ENCODE peak calls at places on chromosome 17, in seven cellular contexts. E is fibroblast of lung, U is tibial artery, P is prostate gland, O is H1, K is tibial nerve, I is mesenchymal stem cell. C is an unnamed sample.

GRCh38 chr17:951388-952132 is 28.0 kb downstream of the NXN start:
- DNase-seq in E (peak; percentile 93), U (no peak), P (peak; percentile 50), O (peak; percentile 75), K (no peak), I (peak; percentile 94), C (peak; percentile 84)

GRCh38 chr17:65222216-65222738 is 85.1 kb downstream of the RGS9 start:
- DNase-seq in E (peak; percentile 30), U (no peak), P (no peak), O (no peak), K (no peak), I (no peak), C (no peak)

GRCh38 chr17:6269474-6269873 is 165.4 kb downstream of the AIPL1 start:
- DNase-seq in E (peak; percentile 54), U (no peak), P (no peak), O (no peak), K (no peak), I (peak; percentile 49), C (peak; percentile 35)

GRCh38 chr17:78572277-78573205 is 4.7 kb downstream of the DNAH17 start:
- DNase-seq in E (no peak), U (no peak), P (no peak), O (no peak), K (no peak), I (no peak), C (no peak)

GRCh38 chr17:80111702-80112470 is 10.5 kb downstream of the GAA start:
- DNase-seq in E (no peak), U (peak; percentile 55), P (no peak), O (no peak), K (no peak), I (no peak), C (no peak)

GRCh38 chr17:79861371-79862216 is 22.4 kb upstream of the CBX4 start:
- DNase-seq in E (no peak), U (no peak), P (no peak), O (no peak), K (no peak), I (no peak), C (no peak)

GRCh38 chr17:40038882-40039513 is 15.2 kb downstream of the MED24 start:
- DNase-seq in E (peak; percentile 79), U (peak; percentile 91), P (peak; percentile 81), O (no peak), K (peak; percentile 61), I (peak; percentile 91), C (peak; percentile 68)

GRCh38 chr17:77365584-77366186 is 224.9 kb downstream of the SEC14L1 start:
- DNase-seq in E (peak; percentile 92), U (peak; percentile 97), P (peak; percentile 61), O (no peak), K (no peak), I (peak; percentile 92), C (peak; percentile 83)

GRCh38 chr17:77330602-77331081 is 189.9 kb downstream of the SEC14L1 start:
- DNase-seq in E (no peak), U (peak; percentile 63), P (no peak), O (no peak), K (peak; percentile 9), I (no peak), C (no peak)

GRCh38 chr17:35865412-35866355 is 3.0 kb downstream of the HEATR9 start:
- DNase-seq in E (peak; percentile 64), U (no peak), P (no peak), O (no peak), K (no peak), I (peak; percentile 40), C (no peak)

GRCh38 chr17:10631048-10631700 is 25.9 kb downstream of the MYH3 start:
- DNase-seq in E (no peak), U (no peak), P (no peak), O (no peak), K (no peak), I (peak; percentile 37), C (peak; percentile 32)

GRCh38 chr17:4636474-4637100 is 4.9 kb downstream of the ALOX15 start:
- DNase-seq in E (no peak), U (no peak), P (no peak), O (no peak), K (no peak), I (no peak), C (no peak)

GRCh38 chr17:42891539-42892152 is 9.0 kb upstream of the G6PC1 start:
- DNase-seq in E (peak; percentile 35), U (peak; percentile 81), P (no peak), O (no peak), K (no peak), I (peak; percentile 60), C (peak; percentile 47)

GRCh38 chr17:80106176-80106575 is 4.8 kb downstream of the GAA start:
- DNase-seq in E (no peak), U (peak; percentile 62), P (no peak), O (no peak), K (no peak), I (no peak), C (no peak)

GRCh38 chr17:19708431-19709175 is 7.8 kb downstream of the SLC47A2 start:
- DNase-seq in E (no peak), U (peak; percentile 45), P (no peak), O (no peak), K (no peak), I (no peak), C (no peak)

GRCh38 chr17:1059131-1059795 is 62.3 kb downstream of the TIMM22 start:
- DNase-seq in E (no peak), U (no peak), P (no peak), O (no peak), K (no peak), I (no peak), C (no peak)

GRCh38 chr17:78130439-78131101 is at the start of gene TMC8:
- DNase-seq in E (no peak), U (no peak), P (no peak), O (no peak), K (no peak), I (no peak), C (no peak)

GRCh38 chr17:78828470-78829185 is 12.0 kb downstream of the USP36 start:
- DNase-seq in E (peak; percentile 56), U (no peak), P (no peak), O (no peak), K (no peak), I (peak; percentile 60), C (peak; percentile 54)

GRCh38 chr17:80636356-80637285 is 92.0 kb downstream of the RPTOR start:
- DNase-seq in E (no peak), U (no peak), P (no peak), O (no peak), K (no peak), I (no peak), C (no peak)

GRCh38 chr17:65071861-65072260 is 15.3 kb upstream of the GNA13 start:
- DNase-seq in E (peak; percentile 40), U (no peak), P (no peak), O (no peak), K (no peak), I (no peak), C (peak; percentile 87)

GRCh38 chr17:60141111-60142018 is 8.4 kb upstream of the CA4 start:
- DNase-seq in E (peak; percentile 38), U (no peak), P (no peak), O (no peak), K (no peak), I (peak; percentile 67), C (no peak)

GRCh38 chr17:2239170-2239551 is 64.4 kb downstream of the SMG6 start:
- DNase-seq in E (no peak), U (no peak), P (no peak), O (no peak), K (no peak), I (no peak), C (no peak)

GRCh38 chr17:2237960-2238359 is 65.6 kb downstream of the SMG6 start:
- DNase-seq in E (no peak), U (no peak), P (no peak), O (no peak), K (no peak), I (no peak), C (peak; percentile 79)

GRCh38 chr17:2239882-2240430 is 63.6 kb downstream of the SMG6 start:
- DNase-seq in E (peak; percentile 95), U (peak; percentile 81), P (no peak), O (no peak), K (no peak), I (peak; percentile 89), C (peak; percentile 85)

GRCh38 chr17:2237521-2237921 is 66.1 kb downstream of the SMG6 start:
- DNase-seq in E (peak; percentile 81), U (peak; percentile 75), P (no peak), O (no peak), K (no peak), I (peak; percentile 64), C (peak; percentile 86)

GRCh38 chr17:2238432-2239169 is 65.0 kb downstream of the SMG6 start:
- DNase-seq in E (no peak), U (no peak), P (peak; percentile 45), O (no peak), K (no peak), I (peak; percentile 65), C (no peak)
- H3K4me3 ChIP-seq in E (no peak overlapping the region), U (peak overlapping the region; percentile 28), P (no peak overlapping the region), O (no peak overlapping the region), K (peak overlapping the region; percentile 4), I (no peak overlapping the region), C (peak overlapping the region; percentile 25)

DNA sequence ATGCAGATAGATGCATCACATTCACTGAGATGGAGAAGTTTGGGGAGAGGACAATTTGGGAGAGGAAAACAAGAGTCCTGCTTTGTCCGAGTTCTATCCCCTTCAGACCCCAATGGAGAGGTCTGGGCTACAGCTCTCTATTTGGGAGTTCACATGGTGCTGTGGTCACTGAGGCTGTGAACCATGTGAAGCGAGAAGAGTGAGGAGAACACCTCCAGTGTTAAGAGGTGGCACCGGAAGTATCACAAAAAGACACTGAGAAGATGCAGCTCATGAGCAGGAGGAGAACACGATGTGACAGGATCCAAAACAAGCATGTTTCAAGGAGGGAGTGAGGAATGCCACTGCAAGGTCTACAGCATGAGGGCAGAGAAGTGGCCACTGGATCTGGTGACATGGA is 39.7 kb downstream of the PIK3R5 start:
- DNase-seq in E (no peak), U (no peak), P (no peak), O (no peak), K (no peak), I (no peak), C (no peak)
- H3K9me3 ChIP-seq in E (no peaks in the 10 kb centered on the region), U (peaks cover 30% of the 10 kb centered on the region), P (no peaks in the 10 kb centered on the region), O (peaks cover 17% of the 10 kb centered on the region), K (peaks cover 6% of the 10 kb centered on the region), I (peaks cover 56% of the 10 kb centered on the region), C (peaks cover 38% of the 10 kb centered on the region)

GRCh38 chr17:49882434-49882833 is 34.6 kb upstream of the TAC4 start:
- DNase-seq in E (no peak), U (no peak), P (no peak), O (no peak), K (no peak), I (no peak), C (no peak)
- H3K27me3 ChIP-seq in E (peaks cover 19% of the 10 kb centered on the region), U (no peaks in the 10 kb centered on the region), P (no peaks in the 10 kb centered on the region), O (peaks cover 4% of the 10 kb centered on the region), K (no peaks in the 10 kb centered on the region), I (peaks cover 76% of the 10 kb centered on the region), C (peaks cover 2% of the 10 kb centered on the region)

DNA sequence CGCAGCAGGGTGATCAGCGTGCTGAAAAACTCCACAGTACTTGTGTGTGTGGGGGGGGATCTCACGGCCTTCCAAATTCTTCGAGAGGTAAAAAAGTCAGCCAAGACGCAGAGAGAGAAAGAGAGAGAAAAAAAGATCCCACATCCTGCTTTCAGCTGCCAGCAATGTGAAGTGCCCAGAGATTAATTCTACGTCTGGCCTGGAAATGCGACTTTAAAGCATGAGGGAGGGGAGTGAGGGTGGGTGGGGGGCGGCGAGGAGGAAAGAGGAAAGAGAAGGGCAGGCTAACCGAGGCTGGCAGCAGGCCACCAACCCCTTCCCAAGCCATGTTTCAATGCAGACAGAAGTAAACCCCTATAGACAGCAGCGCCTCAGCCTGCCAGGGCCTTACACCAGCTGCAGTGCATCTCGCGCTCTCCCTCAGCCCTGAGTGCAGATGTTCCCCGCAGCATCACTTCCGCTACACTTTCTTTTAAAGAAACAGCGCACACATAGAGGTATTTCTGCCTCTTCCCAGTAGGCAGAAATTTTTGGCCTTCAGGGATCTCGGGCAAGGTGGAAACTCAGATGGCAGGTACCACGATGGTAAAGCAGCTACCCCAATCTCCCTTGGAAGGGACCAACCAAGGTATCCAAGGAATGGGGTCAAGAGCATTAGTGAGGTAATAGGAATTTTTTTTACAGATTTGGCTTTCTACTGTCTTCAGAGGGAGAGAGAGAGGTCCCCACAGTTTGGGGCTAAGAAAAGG is 87.8 kb downstream of the SMG6 start:
- DNase-seq in E (peak; percentile 99), U (no peak), P (no peak), O (no peak), K (peak; percentile 47), I (peak; percentile 92), C (peak; percentile 79)
- H3K4me3 ChIP-seq in E (peak overlapping the region; percentile 18), U (peak overlapping the region; percentile 41), P (no peak overlapping the region), O (no peak overlapping the region), K (peak overlapping the region; percentile 2), I (no peak overlapping the region), C (no peak overlapping the region)

C was measured in MG63.